ENCODE peak calls at places on chromosomes 3 and 15, in six cellular contexts. F is Calu3, A is HFFc6, S is fibroblast of lung, O is choroid plexus epithelial cell, N is dorsolateral prefrontal cortex. J is an unnamed sample.
A peak's percentile ranks its signal among the peaks of the same experiment; 100 is the strongest.

GRCh38 chr3:88057650-88058321 is 1.0 kb downstream of the CGGBP1 start:
- DNase-seq in S (peak; percentile 27), N (no peak), A (peak; percentile 6), F (no peak), O (peak; percentile 59), J (no peak)

GRCh38 chr15:83844742-83845141 is 190.8 kb downstream of the ADAMTSL3 start:
- DNase-seq in F (no peak), N (no peak), A (no peak), O (no peak), S (no peak), J (no peak)

GRCh38 chr3:46693038-46693896 is at the start of gene ALS2CL:
- DNase-seq in A (no peak), O (no peak), N (no peak), S (peak; percentile 6), F (peak; percentile 73), J (peak; percentile 57)

GRCh38 chr3:139324456-139324855 is 19.4 kb upstream of the MRPS22 start:
- DNase-seq in N (no peak), F (no peak), O (no peak), S (no peak), A (no peak), J (no peak)

GRCh38 chr3:43155464-43156121 is 49.7 kb upstream of the POMGNT2 start:
- DNase-seq in F (peak; percentile 73), S (peak; percentile 75), A (peak; percentile 83), N (peak; percentile 80), O (peak; percentile 90), J (no peak)

GRCh38 chr3:193783166-193783896 is 190.3 kb downstream of the OPA1 start:
- DNase-seq in O (peak; percentile 44), N (no peak), A (no peak), S (peak; percentile 65), F (peak; percentile 13), J (no peak)

GRCh38 chr3:42120866-42121265 is 29.7 kb downstream of the TRAK1 start:
- DNase-seq in O (no peak), S (peak; percentile 39), F (peak; percentile 58), N (no peak), A (no peak), J (no peak)

GRCh38 chr15:69885182-69886041 is 212.3 kb downstream of the TLE3 start:
- DNase-seq in S (peak; percentile 34), F (no peak), A (no peak), N (peak; percentile 36), O (peak; percentile 16), J (no peak)

GRCh38 chr15:42832577-42832976 is 88.0 kb downstream of the TTBK2 start:
- DNase-seq in O (peak; percentile 87), S (peak; percentile 94), F (peak; percentile 27), N (no peak), A (peak; percentile 74), J (no peak)

GRCh38 chr15:68494573-68495105 is 62.7 kb upstream of the ITGA11 start:
- DNase-seq in A (no peak), F (no peak), S (peak; percentile 40), N (no peak), O (no peak), J (no peak)

GRCh38 chr15:100929641-100930042 is 10.5 kb downstream of the LRRK1 start:
- DNase-seq in N (no peak), A (no peak), F (no peak), S (no peak), O (peak; percentile 15), J (no peak)

DNA sequence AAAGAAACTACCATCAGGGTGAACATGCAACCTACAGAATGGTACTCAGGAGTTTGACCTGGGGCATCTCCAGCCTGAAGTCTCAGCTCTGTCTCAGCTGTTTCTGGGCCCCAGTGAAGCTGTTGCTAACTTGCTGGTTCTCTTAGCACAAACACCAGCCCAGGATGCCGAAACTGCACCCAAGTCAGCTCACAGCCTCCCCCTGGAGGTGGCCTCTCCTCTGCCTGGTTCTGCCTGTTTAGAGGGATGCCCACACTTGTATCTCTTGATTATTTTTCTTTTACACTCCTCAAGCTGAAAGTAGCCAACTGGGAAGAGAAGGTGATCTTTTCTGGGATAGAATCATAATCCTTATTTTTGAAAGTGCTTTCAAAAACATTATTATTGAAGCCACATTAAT is 289.0 kb upstream of the RASGRP1 start:
- DNase-seq in O (peak; percentile 70), A (peak; percentile 33), S (no peak), N (no peak), F (peak; percentile 34), J (no peak)
- TF ChIP-seq CTCF in O (peak; percentile 79), A (peak; percentile 72), S (peak; percentile 50), N (no peak), F (no peak), J (no peak)

DNA sequence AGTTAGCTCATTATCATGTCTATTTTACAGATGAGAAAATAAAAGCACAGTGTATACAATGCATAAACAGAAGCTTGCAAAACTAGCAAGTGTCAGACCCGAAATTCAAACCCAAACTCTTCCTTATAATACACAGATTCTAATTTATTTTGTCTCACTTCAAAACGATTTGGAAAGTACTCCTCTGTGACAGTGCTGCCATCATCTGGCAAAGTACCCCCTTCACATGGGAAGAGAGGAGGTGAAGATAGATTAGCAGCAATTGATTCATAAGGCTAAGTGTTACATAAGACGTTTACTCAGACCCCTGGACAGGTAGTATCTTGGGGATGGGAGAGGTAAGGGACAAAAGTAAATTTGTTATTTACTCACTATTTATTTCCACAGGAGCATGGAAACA is 744.0 kb upstream of the SGO1 start:
- DNase-seq in O (peak; percentile 11), A (peak; percentile 11), F (peak; percentile 45), S (peak; percentile 15), N (no peak), J (no peak)
- TF ChIP-seq CTCF in O (peak; percentile 37), A (peak; percentile 71), F (peak; percentile 27), S (peak; percentile 40), N (no peak), J (no peak)

GRCh38 chr3:65666426-65667091 is 372.2 kb downstream of the MAGI1 start:
- DNase-seq in O (peak; percentile 23), S (peak; percentile 44), A (peak; percentile 34), N (no peak), F (no peak), J (no peak)
- TF ChIP-seq CTCF in O (peak; percentile 9), S (no peak), A (peak; percentile 51), N (no peak), F (no peak), J (no peak)

GRCh38 chr3:179503640-179504039 is 52.4 kb upstream of the GNB4 start:
- DNase-seq in N (no peak), O (no peak), F (no peak), A (no peak), S (no peak), J (no peak)
- TF ChIP-seq CTCF in N (no peak), O (no peak), F (no peak), A (no peak), S (no peak), J (no peak)

DNA sequence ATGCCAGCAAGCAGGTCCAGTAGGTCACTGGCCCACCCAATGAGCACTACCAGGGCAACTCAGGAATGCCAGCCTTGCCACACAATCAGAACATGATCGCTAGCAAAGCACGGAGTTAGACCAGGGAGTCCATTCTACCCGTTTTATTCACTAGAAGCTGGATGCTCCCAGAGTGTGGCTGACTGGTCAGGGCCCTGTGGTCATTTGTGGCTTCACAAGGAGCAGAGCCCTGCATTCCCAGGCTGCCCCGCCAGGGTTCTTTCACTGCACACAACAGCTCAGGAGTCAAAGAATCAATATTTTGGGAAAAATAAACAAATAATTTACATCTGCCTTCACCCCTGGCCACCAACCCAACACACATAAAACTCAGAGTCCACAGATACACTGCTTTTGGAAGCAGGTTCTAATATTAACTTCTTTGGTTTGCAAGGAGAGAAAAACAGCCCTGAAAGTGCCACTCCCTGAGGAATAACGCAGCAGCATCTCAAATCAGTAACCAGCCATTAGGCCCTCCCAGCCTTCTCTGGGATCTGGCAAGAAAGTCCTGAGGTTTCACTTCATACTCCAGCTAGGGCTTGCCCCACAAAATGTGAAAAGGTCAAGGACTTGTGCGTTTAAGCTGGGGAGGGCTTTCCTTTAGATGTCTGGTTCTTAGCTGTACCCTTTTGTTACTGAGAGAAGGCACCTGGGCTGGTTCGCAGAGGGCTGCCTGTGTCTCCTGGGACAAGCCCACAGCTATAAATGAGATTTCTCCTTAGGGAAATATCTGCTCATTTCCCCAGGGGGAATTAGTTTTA is 16.0 kb downstream of the SIAH2 start:
- DNase-seq in A (no peak), S (no peak), N (no peak), F (no peak), O (no peak), J (no peak)
- TF ChIP-seq CTCF in A (no peak), S (no peak), N (no peak), F (no peak), O (no peak), J (no peak)

DNA sequence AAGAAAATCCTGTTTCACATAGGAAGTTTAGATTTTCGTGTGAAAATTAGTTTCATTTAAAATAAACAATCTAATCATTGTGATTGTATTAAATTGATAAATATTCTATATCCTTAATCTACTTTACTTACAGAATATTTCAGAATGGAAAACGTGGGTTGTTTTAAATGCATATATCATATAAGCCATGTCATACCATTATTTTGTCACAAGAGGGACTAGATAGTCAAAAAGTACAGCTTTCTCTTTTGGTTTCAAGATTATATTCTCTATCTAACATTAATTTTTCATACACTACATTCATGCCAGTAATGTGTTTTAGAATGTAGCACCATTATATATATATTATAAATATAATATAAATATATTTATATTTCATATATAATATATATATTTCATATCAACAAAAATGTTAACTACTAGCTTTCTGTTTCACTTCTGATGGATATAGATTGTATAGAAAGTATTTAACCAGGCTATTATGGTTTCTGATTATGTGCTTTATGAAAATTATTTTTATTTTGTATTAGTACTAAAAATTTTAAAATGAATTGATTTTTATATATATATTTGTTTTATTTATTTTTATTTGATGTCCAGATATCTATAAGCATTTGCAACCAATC is 45.3 kb downstream of the OSTN start:
- DNase-seq in A (no peak), N (no peak), F (no peak), O (peak; percentile 53), S (no peak), J (no peak)
- TF ChIP-seq CTCF in A (peak; percentile 81), N (peak; percentile 40), F (peak; percentile 54), O (peak; percentile 58), S (peak; percentile 38), J (peak; percentile 64)

J was measured in mesothelial cell of epicardium.